ENCODE peak calls at places on chromosome 18, in seven cellular contexts. One of them, this sample, is unnamed.
A peak's percentile ranks its signal among the peaks of the same experiment; 100 is the strongest.

GRCh38 chr18:71831039-71831438 is 713.1 kb downstream of the CBLN2 start:
- DNase-seq in endodermal cell: no peak
- DNase-seq in cardiac muscle cell: no peak
- DNase-seq in neural progenitor cell: no peak
- DNase-seq in astrocyte of the spinal cord: peak; percentile 37
- DNase-seq in GM12865: no peak
- DNase-seq in GM23248: no peak
- DNase-seq in this sample: no peak

GRCh38 chr18:74013955-74014354 is 133.7 kb downstream of the FBXO15 start:
- DNase-seq in GM12865: peak; percentile 21
- DNase-seq in neural progenitor cell: no peak
- DNase-seq in astrocyte of the spinal cord: peak; percentile 87
- DNase-seq in cardiac muscle cell: no peak
- DNase-seq in endodermal cell: no peak
- DNase-seq in GM23248: peak; percentile 84
- DNase-seq in this sample: no peak

GRCh38 chr18:832085-832681 is 20.1 kb upstream of the YES1 start:
- DNase-seq in neural progenitor cell: peak; percentile 48
- DNase-seq in GM23248: no peak
- DNase-seq in endodermal cell: peak; percentile 93
- DNase-seq in GM12865: peak; percentile 13
- DNase-seq in cardiac muscle cell: peak; percentile 49
- DNase-seq in astrocyte of the spinal cord: no peak
- DNase-seq in this sample: peak; percentile 62

GRCh38 chr18:45774065-45774521 is 50.1 kb downstream of the SLC14A1 start:
- DNase-seq in GM12865: no peak
- DNase-seq in astrocyte of the spinal cord: peak; percentile 63
- DNase-seq in GM23248: peak; percentile 54
- DNase-seq in neural progenitor cell: no peak
- DNase-seq in cardiac muscle cell: no peak
- DNase-seq in endodermal cell: no peak
- DNase-seq in this sample: no peak

GRCh38 chr18:36382854-36383253 is 85.3 kb downstream of the FHOD3 start:
- DNase-seq in neural progenitor cell: no peak
- DNase-seq in GM12865: no peak
- DNase-seq in endodermal cell: no peak
- DNase-seq in astrocyte of the spinal cord: no peak
- DNase-seq in cardiac muscle cell: no peak
- DNase-seq in GM23248: no peak
- DNase-seq in this sample: no peak

GRCh38 chr18:10239138-10239537 is 215.3 kb upstream of the APCDD1 start:
- DNase-seq in endodermal cell: no peak
- DNase-seq in GM12865: no peak
- DNase-seq in GM23248: peak; percentile 56
- DNase-seq in astrocyte of the spinal cord: no peak
- DNase-seq in cardiac muscle cell: no peak
- DNase-seq in neural progenitor cell: no peak
- DNase-seq in this sample: peak; percentile 63

GRCh38 chr18:2914844-2915243 is 68.0 kb downstream of the EMILIN2 start:
- DNase-seq in neural progenitor cell: no peak
- DNase-seq in endodermal cell: peak; percentile 37
- DNase-seq in GM12865: no peak
- DNase-seq in astrocyte of the spinal cord: no peak
- DNase-seq in GM23248: peak; percentile 63
- DNase-seq in cardiac muscle cell: no peak
- DNase-seq in this sample: no peak

GRCh38 chr18:11666176-11666575 is 22.9 kb upstream of the GNAL start:
- DNase-seq in GM23248: no peak
- DNase-seq in endodermal cell: peak; percentile 52
- DNase-seq in astrocyte of the spinal cord: no peak
- DNase-seq in neural progenitor cell: no peak
- DNase-seq in GM12865: no peak
- DNase-seq in cardiac muscle cell: no peak
- DNase-seq in this sample: no peak

GRCh38 chr18:13550446-13551304 is 175.7 kb downstream of the FAM210A start:
- DNase-seq in cardiac muscle cell: no peak
- DNase-seq in GM12865: no peak
- DNase-seq in astrocyte of the spinal cord: no peak
- DNase-seq in GM23248: no peak
- DNase-seq in endodermal cell: peak; percentile 20
- DNase-seq in neural progenitor cell: no peak
- DNase-seq in this sample: no peak

GRCh38 chr18:48879008-48879431 is 71.7 kb downstream of the SMAD7 start:
- DNase-seq in astrocyte of the spinal cord: no peak
- DNase-seq in endodermal cell: peak; percentile 92
- DNase-seq in GM23248: no peak
- DNase-seq in GM12865: no peak
- DNase-seq in neural progenitor cell: no peak
- DNase-seq in cardiac muscle cell: no peak
- DNase-seq in this sample: no peak

GRCh38 chr18:48479531-48479930 is 59.3 kb upstream of the CTIF start:
- DNase-seq in neural progenitor cell: no peak
- DNase-seq in astrocyte of the spinal cord: no peak
- DNase-seq in endodermal cell: no peak
- DNase-seq in GM23248: no peak
- DNase-seq in GM12865: no peak
- DNase-seq in cardiac muscle cell: no peak
- DNase-seq in this sample: no peak

GRCh38 chr18:13431886-13432285 is 213.3 kb downstream of the LDLRAD4 start:
- DNase-seq in neural progenitor cell: no peak
- DNase-seq in endodermal cell: no peak
- DNase-seq in astrocyte of the spinal cord: no peak
- DNase-seq in GM12865: no peak
- DNase-seq in GM23248: no peak
- DNase-seq in cardiac muscle cell: no peak
- DNase-seq in this sample: no peak

GRCh38 chr18:47087676-47088075 is 52.3 kb upstream of the ELOA2 start:
- DNase-seq in endodermal cell: no peak
- DNase-seq in GM12865: no peak
- DNase-seq in GM23248: no peak
- DNase-seq in neural progenitor cell: no peak
- DNase-seq in astrocyte of the spinal cord: no peak
- DNase-seq in cardiac muscle cell: no peak
- DNase-seq in this sample: no peak

GRCh38 chr18:26791676-26792075 is 73.8 kb downstream of the AQP4 start:
- DNase-seq in GM23248: peak; percentile 1
- DNase-seq in endodermal cell: no peak
- DNase-seq in GM12865: no peak
- DNase-seq in neural progenitor cell: no peak
- DNase-seq in cardiac muscle cell: no peak
- DNase-seq in astrocyte of the spinal cord: peak; percentile 7
- DNase-seq in this sample: no peak

GRCh38 chr18:59767732-59768131 is 70.5 kb upstream of the CCBE1 start:
- DNase-seq in astrocyte of the spinal cord: peak; percentile 16
- DNase-seq in endodermal cell: no peak
- DNase-seq in GM23248: peak; percentile 77
- DNase-seq in GM12865: no peak
- DNase-seq in neural progenitor cell: no peak
- DNase-seq in cardiac muscle cell: no peak
- DNase-seq in this sample: no peak

GRCh38 chr18:43772907-43773306 is 495.6 kb upstream of the SYT4 start:
- DNase-seq in astrocyte of the spinal cord: no peak
- DNase-seq in neural progenitor cell: no peak
- DNase-seq in cardiac muscle cell: peak; percentile 86
- DNase-seq in GM23248: no peak
- DNase-seq in endodermal cell: no peak
- DNase-seq in GM12865: no peak
- DNase-seq in this sample: peak; percentile 28

GRCh38 chr18:32308493-32309120 is 118.8 kb downstream of the MEP1B start:
- DNase-seq in endodermal cell: no peak
- DNase-seq in cardiac muscle cell: no peak
- DNase-seq in neural progenitor cell: no peak
- DNase-seq in GM23248: peak; percentile 85
- DNase-seq in astrocyte of the spinal cord: peak; percentile 86
- DNase-seq in GM12865: no peak
- DNase-seq in this sample: no peak

GRCh38 chr18:10142496-10143160 is 228.8 kb downstream of the VAPA start:
- DNase-seq in cardiac muscle cell: no peak
- DNase-seq in neural progenitor cell: no peak
- DNase-seq in GM12865: no peak
- DNase-seq in endodermal cell: no peak
- DNase-seq in GM23248: peak; percentile 81
- DNase-seq in astrocyte of the spinal cord: peak; percentile 32
- DNase-seq in this sample: peak; percentile 68

GRCh38 chr18:53544926-53545325 is 679.5 kb downstream of the MBD2 start:
- DNase-seq in cardiac muscle cell: no peak
- DNase-seq in GM23248: no peak
- DNase-seq in neural progenitor cell: no peak
- DNase-seq in GM12865: no peak
- DNase-seq in endodermal cell: no peak
- DNase-seq in astrocyte of the spinal cord: no peak
- DNase-seq in this sample: no peak
- H3K4me3 ChIP-seq in cardiac muscle cell: no peak overlapping the region
- H3K4me3 ChIP-seq in GM23248: no peak overlapping the region
- H3K4me3 ChIP-seq in neural progenitor cell: no peak overlapping the region
- H3K4me3 ChIP-seq in GM12865: no peak overlapping the region
- H3K4me3 ChIP-seq in endodermal cell: no peak overlapping the region
- H3K4me3 ChIP-seq in astrocyte of the spinal cord: no peak overlapping the region
- H3K4me3 ChIP-seq in this sample: no peak overlapping the region

GRCh38 chr18:75678662-75679061 is 251.2 kb upstream of the SMIM21 start:
- DNase-seq in astrocyte of the spinal cord: peak; percentile 10
- DNase-seq in GM23248: no peak
- DNase-seq in endodermal cell: no peak
- DNase-seq in GM12865: no peak
- DNase-seq in neural progenitor cell: no peak
- DNase-seq in cardiac muscle cell: no peak
- DNase-seq in this sample: no peak

GRCh38 chr18:75683426-75683825 is 255.9 kb upstream of the SMIM21 start:
- DNase-seq in neural progenitor cell: no peak
- DNase-seq in astrocyte of the spinal cord: no peak
- DNase-seq in cardiac muscle cell: no peak
- DNase-seq in GM12865: no peak
- DNase-seq in endodermal cell: no peak
- DNase-seq in GM23248: no peak
- DNase-seq in this sample: no peak

GRCh38 chr18:75681538-75682115 is 254.1 kb upstream of the SMIM21 start:
- DNase-seq in endodermal cell: no peak
- DNase-seq in cardiac muscle cell: no peak
- DNase-seq in GM12865: no peak
- DNase-seq in neural progenitor cell: no peak
- DNase-seq in astrocyte of the spinal cord: no peak
- DNase-seq in GM23248: no peak
- DNase-seq in this sample: no peak

DNA sequence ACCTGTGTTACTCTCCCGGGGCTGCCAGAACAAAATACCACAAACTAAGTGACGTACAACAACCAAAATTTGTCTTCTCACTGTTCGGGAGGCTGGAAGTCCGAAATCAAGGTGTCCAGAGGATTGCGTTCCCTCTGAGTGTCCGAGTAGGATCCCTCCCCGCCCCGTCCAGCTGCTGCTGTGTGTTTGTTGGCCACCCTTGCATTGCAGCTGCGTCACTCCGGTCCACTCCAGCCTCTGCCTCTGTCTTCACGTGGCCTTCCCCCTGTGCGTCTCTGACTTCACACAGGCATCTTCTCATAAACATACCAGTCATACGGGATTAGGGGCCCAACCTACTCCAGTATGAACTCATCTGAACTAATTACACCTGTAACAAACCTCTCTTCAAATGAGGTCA is 251.8 kb upstream of the SMIM21 start:
- DNase-seq in endodermal cell: no peak
- DNase-seq in GM23248: no peak
- DNase-seq in neural progenitor cell: no peak
- DNase-seq in GM12865: no peak
- DNase-seq in astrocyte of the spinal cord: peak; percentile 5
- DNase-seq in cardiac muscle cell: no peak
- DNase-seq in this sample: peak; percentile 64
- H3K4me3 ChIP-seq in endodermal cell: no peak overlapping the region
- H3K4me3 ChIP-seq in GM23248: no peak overlapping the region
- H3K4me3 ChIP-seq in neural progenitor cell: no peak overlapping the region
- H3K4me3 ChIP-seq in GM12865: no peak overlapping the region
- H3K4me3 ChIP-seq in astrocyte of the spinal cord: no peak overlapping the region
- H3K4me3 ChIP-seq in cardiac muscle cell: no peak overlapping the region
- H3K4me3 ChIP-seq in this sample: no peak overlapping the region

GRCh38 chr18:77250926-77251729 is 1.5 kb downstream of the GALR1 start:
- DNase-seq in GM12865: no peak
- DNase-seq in astrocyte of the spinal cord: no peak
- DNase-seq in cardiac muscle cell: no peak
- DNase-seq in GM23248: peak; percentile 8
- DNase-seq in endodermal cell: peak; percentile 82
- DNase-seq in neural progenitor cell: peak; percentile 73
- DNase-seq in this sample: no peak

GRCh38 chr18:77251730-77252050 is 2.0 kb downstream of the GALR1 start:
- DNase-seq in astrocyte of the spinal cord: no peak
- DNase-seq in GM23248: no peak
- DNase-seq in GM12865: no peak
- DNase-seq in neural progenitor cell: no peak
- DNase-seq in endodermal cell: peak; percentile 46
- DNase-seq in cardiac muscle cell: no peak
- DNase-seq in this sample: no peak

GRCh38 chr18:77250501-77250925 is 865 bp downstream of the GALR1 start:
- DNase-seq in endodermal cell: peak; percentile 74
- DNase-seq in astrocyte of the spinal cord: no peak
- DNase-seq in neural progenitor cell: peak; percentile 45
- DNase-seq in cardiac muscle cell: no peak
- DNase-seq in GM12865: no peak
- DNase-seq in GM23248: no peak
- DNase-seq in this sample: no peak

GRCh38 chr18:77249583-77250500 is at the start of gene GALR1:
- DNase-seq in endodermal cell: peak; percentile 76
- DNase-seq in GM12865: no peak
- DNase-seq in GM23248: peak; percentile 5
- DNase-seq in astrocyte of the spinal cord: no peak
- DNase-seq in cardiac muscle cell: peak; percentile 22
- DNase-seq in neural progenitor cell: peak; percentile 77
- DNase-seq in this sample: no peak

DNA sequence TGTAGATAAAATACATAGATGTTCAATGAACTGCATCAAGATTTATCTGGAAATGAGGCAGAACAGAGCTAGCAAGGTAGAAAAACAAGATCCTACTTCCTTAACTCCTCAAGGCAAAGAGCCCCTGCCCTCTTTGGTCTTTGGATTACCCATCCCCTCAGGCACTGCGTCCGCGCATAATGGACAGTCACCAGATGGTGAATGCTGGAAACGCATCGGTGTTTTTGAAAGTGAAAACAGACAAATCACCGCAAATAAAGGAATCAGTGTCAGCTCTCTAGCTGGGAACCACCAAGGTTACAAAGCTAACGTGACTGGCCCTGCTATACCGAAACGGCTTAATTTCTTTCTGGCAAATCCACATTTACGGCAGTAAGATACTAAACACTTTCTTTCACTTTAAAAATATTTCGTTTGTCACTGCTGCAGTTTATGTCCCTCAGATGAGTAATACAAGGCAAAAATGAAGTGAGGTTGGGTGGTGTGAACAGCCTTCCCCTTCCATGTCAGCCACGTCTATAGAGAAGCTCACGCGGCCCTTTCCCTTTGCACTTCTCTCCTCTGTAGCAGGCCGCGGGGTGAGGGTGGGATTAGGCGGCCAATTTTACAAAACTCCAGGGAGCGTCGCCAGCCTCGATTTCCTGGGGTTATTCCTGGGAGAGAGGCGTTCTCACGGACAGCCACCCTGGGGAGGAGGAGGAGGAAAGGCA is 620 bp upstream of the GALR1 start:
- DNase-seq in endodermal cell: no peak
- DNase-seq in astrocyte of the spinal cord: no peak
- DNase-seq in GM23248: no peak
- DNase-seq in cardiac muscle cell: no peak
- DNase-seq in neural progenitor cell: peak; percentile 44
- DNase-seq in GM12865: no peak
- DNase-seq in this sample: no peak
- H3K4me3 ChIP-seq in endodermal cell: peak overlapping the region; percentile 72
- H3K4me3 ChIP-seq in astrocyte of the spinal cord: peak overlapping the region; percentile 14
- H3K4me3 ChIP-seq in GM23248: peak overlapping the region; percentile 45
- H3K4me3 ChIP-seq in cardiac muscle cell: peak overlapping the region; percentile 32
- H3K4me3 ChIP-seq in neural progenitor cell: peak overlapping the region; percentile 74
- H3K4me3 ChIP-seq in GM12865: no peak overlapping the region
- H3K4me3 ChIP-seq in this sample: peak overlapping the region; percentile 14

GRCh38 chr18:63887424-63887823 is at the start of gene SERPINB2:
- DNase-seq in GM12865: peak; percentile 14
- DNase-seq in GM23248: peak; percentile 73
- DNase-seq in cardiac muscle cell: no peak
- DNase-seq in neural progenitor cell: no peak
- DNase-seq in astrocyte of the spinal cord: peak; percentile 6
- DNase-seq in endodermal cell: no peak
- DNase-seq in this sample: no peak
- H3K4me3 ChIP-seq in GM12865: no peak within 1 kb of the TSS
- H3K4me3 ChIP-seq in GM23248: peak within 1 kb of the TSS; percentile 38
- H3K4me3 ChIP-seq in cardiac muscle cell: no peak within 1 kb of the TSS
- H3K4me3 ChIP-seq in neural progenitor cell: no peak within 1 kb of the TSS
- H3K4me3 ChIP-seq in astrocyte of the spinal cord: no peak within 1 kb of the TSS
- H3K4me3 ChIP-seq in endodermal cell: no peak within 1 kb of the TSS
- H3K4me3 ChIP-seq in this sample: no peak within 1 kb of the TSS

This sample was measured in right cardiac atrium.